ENCODE peak calls at places on chromosomes 13 and 19, in seven cellular contexts. B is neuronal stem cell, X is left lung, R is esophagus squamous epithelium, Q is pancreas, J is PC-9, S is aorta. C is an unnamed sample. For H3K4me1 and H3K36me3, the result is how much of the 10 kb centered on the place peaks cover.

GRCh38 chr19:6481541-6482342 is at the start of gene DENND1C:
- DNase-seq in B (no peak), X (peak), R (peak), Q (no peak), J (no peak), S (no peak), C (peak)

GRCh38 chr13:74074723-74075122 is 59.5 kb downstream of the KLF12 start:
- DNase-seq in B (no peak), X (no peak), R (no peak), Q (no peak), J (no peak), S (no peak), C (no peak)

GRCh38 chr13:33918199-33918932 is 100.4 kb downstream of the RFC3 start:
- DNase-seq in B (no peak), X (no peak), R (no peak), Q (no peak), J (peak), S (no peak), C (no peak)

GRCh38 chr19:30449673-30450072 is 77.5 kb downstream of the ZNF536 start:
- DNase-seq in B (peak), X (no peak), R (no peak), Q (no peak), J (no peak), S (peak), C (no peak)

GRCh38 chr19:3722443-3723109 is 14.4 kb downstream of the TJP3 start:
- DNase-seq in B (no peak), X (no peak), R (no peak), Q (peak), J (peak), S (no peak), C (no peak)

GRCh38 chr19:35713904-35714440 is 3.8 kb upstream of the KMT2B start:
- DNase-seq in B (no peak), X (no peak), R (no peak), Q (no peak), J (no peak), S (no peak), C (no peak)

GRCh38 chr13:109157275-109157674 is 527.9 kb downstream of the MYO16 start:
- DNase-seq in B (no peak), X (no peak), R (no peak), Q (no peak), J (peak), S (no peak), C (no peak)

GRCh38 chr19:11598103-11598483 is 810 bp downstream of the ZNF627 start:
- DNase-seq in B (no peak), X (no peak), R (no peak), Q (no peak), J (no peak), S (peak), C (no peak)

GRCh38 chr19:39532233-39533002 is at the start of gene EID2B:
- DNase-seq in B (peak), X (peak), R (peak), Q (peak), J (peak), S (peak), C (peak)

GRCh38 chr19:3680939-3681338 is 19.3 kb downstream of the PIP5K1C start:
- DNase-seq in B (no peak), X (no peak), R (no peak), Q (no peak), J (no peak), S (no peak), C (no peak)

GRCh38 chr19:49749055-49749716 is 13.9 kb downstream of the TSKS start:
- DNase-seq in B (no peak), X (no peak), R (no peak), Q (no peak), J (no peak), S (no peak), C (no peak)

GRCh38 chr19:40811478-40812341 is 12.7 kb downstream of the EGLN2 start:
- DNase-seq in B (peak), X (peak), R (no peak), Q (no peak), J (no peak), S (peak), C (no peak)

GRCh38 chr13:79837741-79838450 is 356.9 kb downstream of the NDFIP2 start:
- DNase-seq in B (no peak), X (no peak), R (no peak), Q (no peak), J (peak), S (no peak), C (no peak)

GRCh38 chr19:18340990-18341868 is 831 bp downstream of the PGPEP1 start:
- DNase-seq in B (no peak), X (peak), R (no peak), Q (peak), J (peak), S (peak), C (peak)

GRCh38 chr13:80132741-80133601 is 208.0 kb downstream of the SPRY2 start:
- DNase-seq in B (no peak), X (no peak), R (no peak), Q (peak), J (peak), S (no peak), C (no peak)

GRCh38 chr13:27053235-27053884 is 118.3 kb downstream of the USP12 start:
- DNase-seq in B (no peak), X (no peak), R (no peak), Q (no peak), J (peak), S (no peak), C (no peak)

GRCh38 chr19:54462713-54463530 is 656 bp downstream of the LENG9 start:
- DNase-seq in B (peak), X (peak), R (no peak), Q (peak), J (peak), S (peak), C (peak)

GRCh38 chr13:48633695-48634094 is 20.0 kb upstream of the CYSLTR2 start:
- DNase-seq in B (no peak), X (no peak), R (no peak), Q (no peak), J (no peak), S (no peak), C (no peak)

GRCh38 chr13:109212630-109213029 is 573.8 kb downstream of the IRS2 start:
- DNase-seq in B (no peak), X (no peak), R (no peak), Q (no peak), J (no peak), S (no peak), C (no peak)

GRCh38 chr13:83325454-83325853 is 556.8 kb downstream of the SLITRK1 start:
- DNase-seq in B (no peak), X (no peak), R (no peak), Q (no peak), J (no peak), S (no peak), C (no peak)

GRCh38 chr19:45177817-45178261 is at the start of gene TRAPPC6A:
- DNase-seq in B (no peak), X (no peak), R (no peak), Q (no peak), J (peak), S (no peak), C (no peak)

DNA sequence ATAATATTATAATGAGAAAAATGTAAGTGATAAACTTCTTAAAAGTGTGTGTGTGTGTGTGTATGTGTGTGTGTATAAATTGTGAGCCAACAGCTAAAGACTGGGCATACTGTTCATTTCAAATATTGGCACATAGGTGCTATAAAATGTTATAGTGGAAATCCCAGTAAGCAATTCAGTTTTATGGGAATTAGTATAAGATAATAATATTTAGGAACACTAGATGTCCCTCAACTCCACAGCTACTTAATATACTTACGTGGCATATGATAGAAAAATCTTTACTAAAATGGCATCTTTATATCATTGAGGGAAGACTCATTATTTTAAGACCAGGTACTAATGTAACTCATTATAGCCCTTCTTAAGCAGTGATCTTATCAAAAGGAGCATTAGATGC is 266.3 kb downstream of the MAB21L1 start:
- DNase-seq in B (no peak), X (no peak), R (no peak), Q (no peak), J (no peak), S (no peak), C (no peak)
- H3K4me1 ChIP-seq in B (under half), X (under half), R (under half), Q (under half), J (under half), S (under half), C (under half)

GRCh38 chr19:14774373-14774772 is 4.0 kb downstream of the ADGRE2 start:
- DNase-seq in B (no peak), X (no peak), R (no peak), Q (no peak), J (no peak), S (peak), C (no peak)
- H3K4me3 ChIP-seq in B (no peak), X (peak), R (no peak), Q (no peak), J (no peak), S (no peak), C (no peak)

GRCh38 chr19:41904118-41904870 is 21.3 kb downstream of the ARHGEF1 start:
- DNase-seq in B (no peak), X (peak), R (no peak), Q (peak), J (peak), S (no peak), C (no peak)
- H3K36me3 ChIP-seq in B (half or more), X (under half), R (under half), Q (under half), J (under half), S (under half), C (half or more)

GRCh38 chr19:51462681-51463080 is 4.4 kb upstream of the SIGLEC8 start:
- DNase-seq in B (no peak), X (no peak), R (no peak), Q (no peak), J (no peak), S (no peak), C (no peak)
- H3K4me1 ChIP-seq in B (under half), X (under half), R (under half), Q (under half), J (under half), S (under half), C (under half)

GRCh38 chr13:50326746-50327145 is 311.5 kb downstream of the KCNRG start:
- DNase-seq in B (no peak), X (no peak), R (no peak), Q (no peak), J (no peak), S (no peak), C (no peak)
- H3K4me3 ChIP-seq in B (no peak), X (no peak), R (no peak), Q (no peak), J (no peak), S (no peak), C (no peak)